ENCODE peak calls at places on chromosomes 4 and X, in nine cellular contexts. B is WERI-Rb-1, I is AG10803, T is MM.1S, P is Peyer's patch, D is brain microvascular endothelial cell, C is natural killer cell, E is fibroblast of the aortic adventitia, K is hepatocyte. F is an unnamed sample.

GRCh38 chr4:73869130-73870055 is at the start of gene CXCL1:
- DNase-seq in B (peak; percentile 50), I (no peak), T (no peak), P (peak; percentile 73), D (no peak), C (no peak), E (peak; percentile 55), K (peak; percentile 54), F (peak; percentile 88)

GRCh38 chrX:119755981-119756533 is 2.3 kb upstream of the SOWAHD start:
- DNase-seq in B (no peak), I (no peak), T (peak; percentile 91), P (peak; percentile 84), D (no peak), C (peak; percentile 41), E (no peak), K (no peak), F (no peak)

GRCh38 chrX:135522878-135523693 is 2.6 kb downstream of the INTS6L start:
- DNase-seq in B (no peak), I (no peak), T (no peak), P (no peak), D (no peak), C (no peak), E (peak; percentile 2), K (no peak), F (no peak)

GRCh38 chr4:26048378-26048882 is 134.4 kb downstream of the SMIM20 start:
- DNase-seq in B (no peak), I (peak; percentile 94), T (no peak), P (peak; percentile 55), D (peak; percentile 65), C (no peak), E (peak; percentile 96), K (peak; percentile 68), F (no peak)

GRCh38 chr4:107896158-107896645 is 35.1 kb upstream of the CYP2U1 start:
- DNase-seq in B (no peak), I (peak; percentile 94), T (no peak), P (peak; percentile 46), D (peak; percentile 94), C (no peak), E (peak; percentile 97), K (peak; percentile 55), F (peak; percentile 52)

GRCh38 chrX:153327561-153327960 is 6.0 kb upstream of the PNMA6F start:
- DNase-seq in B (no peak), I (no peak), T (no peak), P (peak; percentile 2), D (no peak), C (no peak), E (no peak), K (no peak), F (no peak)

GRCh38 chr4:4277531-4277930 is 12.4 kb downstream of the LYAR start:
- DNase-seq in B (no peak), I (no peak), T (no peak), P (no peak), D (no peak), C (no peak), E (no peak), K (no peak), F (no peak)

GRCh38 chr4:1365271-1366178 is 18.5 kb downstream of the UVSSA start:
- DNase-seq in B (no peak), I (no peak), T (no peak), P (peak; percentile 75), D (no peak), C (no peak), E (no peak), K (no peak), F (no peak)

GRCh38 chrX:154727418-154728323 is 23.2 kb downstream of the GAB3 start:
- DNase-seq in B (no peak), I (peak; percentile 61), T (no peak), P (no peak), D (peak; percentile 73), C (no peak), E (peak; percentile 76), K (no peak), F (peak; percentile 36)

GRCh38 chr4:105022811-105023667 is 123.6 kb upstream of the TET2 start:
- DNase-seq in B (no peak), I (no peak), T (no peak), P (no peak), D (no peak), C (no peak), E (peak; percentile 69), K (no peak), F (peak; percentile 9)

GRCh38 chrX:66760648-66761047 is 121.8 kb upstream of the EDA2R start:
- DNase-seq in B (no peak), I (no peak), T (peak; percentile 11), P (no peak), D (no peak), C (no peak), E (peak; percentile 2), K (no peak), F (no peak)

GRCh38 chr4:7252510-7253340 is 60.4 kb downstream of the SORCS2 start:
- DNase-seq in B (no peak), I (no peak), T (no peak), P (no peak), D (no peak), C (no peak), E (no peak), K (no peak), F (no peak)

GRCh38 chr4:131085009-131085408 is 1989.1 kb downstream of the C4orf33 start:
- DNase-seq in B (no peak), I (no peak), T (no peak), P (no peak), D (no peak), C (no peak), E (no peak), K (no peak), F (no peak)

GRCh38 chr4:69156913-69157312 is 57.6 kb downstream of the UGT2B11 start:
- DNase-seq in B (peak; percentile 21), I (no peak), T (no peak), P (no peak), D (no peak), C (no peak), E (peak; percentile 2), K (no peak), F (peak; percentile 27)

GRCh38 chr4:7857238-7857701 is 82.4 kb downstream of the AFAP1 start:
- DNase-seq in B (no peak), I (peak; percentile 96), T (no peak), P (no peak), D (peak; percentile 83), C (no peak), E (peak; percentile 99), K (no peak), F (no peak)

GRCh38 chr4:171954650-171955049 is 141.4 kb downstream of the GALNTL6 start:
- DNase-seq in B (no peak), I (peak; percentile 1), T (no peak), P (no peak), D (no peak), C (no peak), E (no peak), K (no peak), F (no peak)

GRCh38 chrX:50874878-50875277 is 35.7 kb upstream of the BMP15 start:
- DNase-seq in B (no peak), I (no peak), T (no peak), P (no peak), D (no peak), C (no peak), E (no peak), K (no peak), F (no peak)

DNA sequence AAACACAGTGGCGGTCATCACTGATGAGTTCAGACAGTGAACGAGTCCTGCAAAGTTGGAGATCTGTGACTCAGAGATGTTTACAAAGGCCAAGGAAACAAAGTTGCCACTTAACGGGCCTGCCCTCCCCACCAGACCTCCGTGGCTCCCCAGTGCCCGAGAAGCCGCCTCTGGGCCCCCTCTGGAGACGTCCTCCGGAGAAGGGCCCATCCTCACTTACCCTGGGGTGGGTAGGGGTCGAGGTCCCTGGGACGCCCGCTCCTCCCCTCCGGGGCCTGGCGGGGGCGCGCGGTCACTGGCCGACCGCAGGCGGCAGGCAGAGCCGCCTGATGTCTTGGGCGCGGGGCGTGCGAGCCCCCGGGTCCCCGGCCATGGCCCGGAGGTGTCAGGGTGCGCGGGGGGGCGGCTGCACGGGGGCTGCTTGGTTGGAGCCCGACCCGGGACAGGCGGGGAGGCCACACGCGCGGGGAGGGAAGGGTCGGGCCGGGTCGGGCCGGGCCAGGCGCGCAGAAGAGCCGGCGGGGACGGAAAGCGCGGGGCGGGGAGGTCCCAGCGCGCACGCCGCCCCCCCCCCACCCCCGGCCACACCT is 590 bp downstream of the DHRSX start:
- DNase-seq in B (peak; percentile 44), I (peak; percentile 64), T (peak; percentile 7), P (peak; percentile 65), D (peak; percentile 52), C (peak; percentile 44), E (peak; percentile 48), K (peak; percentile 61), F (peak; percentile 29)
- TF ChIP-seq CTCF in B (peak; percentile 42), I (no peak), T (peak; percentile 6), P (peak; percentile 18), D (peak; percentile 1), C (no peak), E (no peak), K (no peak), F (no peak)

DNA sequence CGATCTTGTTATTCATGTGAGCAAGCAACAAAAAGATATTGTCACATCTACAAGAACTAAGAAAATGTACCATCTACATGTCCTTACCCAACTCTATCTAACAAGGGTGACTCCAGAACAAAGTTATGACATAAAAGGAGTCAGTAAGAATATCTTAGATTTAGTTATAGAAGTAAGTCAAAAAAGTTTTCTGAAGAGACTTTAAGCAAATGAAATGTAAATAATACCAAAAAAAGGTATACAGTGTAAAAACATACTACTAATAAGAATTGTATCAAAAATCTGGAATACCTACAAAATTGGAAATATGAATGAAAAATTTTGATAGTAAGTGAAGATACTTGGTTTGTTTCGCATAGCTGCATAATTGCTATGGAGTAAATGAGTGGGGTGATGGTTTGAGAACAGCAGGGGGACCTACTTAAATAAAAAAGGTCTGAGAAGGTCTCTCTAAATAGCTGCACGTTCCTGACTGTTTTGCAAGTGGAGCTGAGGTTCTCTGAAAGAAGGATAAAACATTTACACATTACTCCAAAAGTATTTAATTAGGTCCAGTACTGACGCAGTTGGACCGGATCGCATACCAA is 51.0 kb upstream of the ENPP6 start:
- DNase-seq in B (no peak), I (no peak), T (peak; percentile 53), P (no peak), D (no peak), C (no peak), E (no peak), K (no peak), F (no peak)
- TF ChIP-seq CTCF in B (no peak), I (no peak), T (peak; percentile 26), P (no peak), D (no peak), C (no peak), E (no peak), K (no peak), F (no peak)

DNA sequence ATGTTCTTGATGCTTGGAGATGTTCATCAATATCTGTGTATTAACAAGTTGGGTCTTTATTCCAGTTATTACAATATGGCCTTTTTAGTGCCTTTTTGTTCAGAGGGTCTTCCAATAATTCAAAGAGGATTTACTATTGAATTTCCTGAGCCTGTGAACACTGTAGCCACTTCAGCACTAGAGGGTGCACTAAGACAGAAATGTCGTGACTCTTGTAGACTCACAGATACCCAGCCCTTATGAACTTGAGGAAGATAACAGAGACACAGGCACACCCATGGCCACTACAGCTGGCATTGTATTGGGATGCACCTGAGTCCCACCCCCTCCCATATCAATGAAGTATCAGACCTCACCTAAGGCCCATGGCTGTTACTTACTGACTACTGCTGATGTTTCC is 54.4 kb upstream of the ACTRT1 start:
- DNase-seq in B (peak; percentile 39), I (no peak), T (peak; percentile 46), P (no peak), D (no peak), C (no peak), E (no peak), K (peak; percentile 22), F (no peak)
- TF ChIP-seq CTCF in B (peak; percentile 66), I (no peak), T (peak; percentile 48), P (no peak), D (no peak), C (no peak), E (no peak), K (peak; percentile 47), F (no peak)

GRCh38 chrX:93874554-93874953 is 200.5 kb downstream of the FAM133A start:
- DNase-seq in B (peak; percentile 11), I (no peak), T (peak; percentile 40), P (no peak), D (no peak), C (no peak), E (peak; percentile 19), K (peak; percentile 72), F (peak; percentile 12)
- TF ChIP-seq CTCF in B (peak; percentile 43), I (peak; percentile 27), T (peak; percentile 67), P (peak; percentile 55), D (peak; percentile 37), C (no peak), E (peak; percentile 36), K (peak; percentile 90), F (no peak)